ENCODE peak calls at places on chromosomes 6 and 20, in four cellular contexts. Z, K, S and E are unnamed samples.

GRCh38 chr6:109782401-109783046 is 91.4 kb downstream of the FIG4 start:
- DNase-seq in K (no peak), Z (no peak), S (no peak), E (no peak)

GRCh38 chr20:19137641-19138040 is 74.8 kb upstream of the SLC24A3 start:
- DNase-seq in K (no peak), S (no peak), Z (no peak), E (no peak)

GRCh38 chr6:52664185-52664990 is 6.5 kb upstream of the TMEM14A start:
- DNase-seq in K (peak; percentile 95), S (peak; percentile 96), Z (peak; percentile 97), E (peak; percentile 98)

GRCh38 chr6:136822051-136822378 is 377 bp upstream of the PEX7 start:
- DNase-seq in S (no peak), Z (peak; percentile 56), K (no peak), E (peak; percentile 78)

GRCh38 chr6:44247338-44248302 is 719 bp downstream of the HSP90AB1 start:
- DNase-seq in S (peak; percentile 72), Z (peak; percentile 49), K (no peak), E (peak; percentile 70)

GRCh38 chr6:53587291-53587690 is 42.4 kb upstream of the GCLC start:
- DNase-seq in K (no peak), S (no peak), Z (no peak), E (no peak)

GRCh38 chr6:155254139-155254538 is 9.7 kb upstream of the CLDN20 start:
- DNase-seq in Z (no peak), K (peak; percentile 27), S (no peak), E (no peak)

GRCh38 chr6:71254323-71254722 is 34.3 kb upstream of the OGFRL1 start:
- DNase-seq in Z (no peak), K (no peak), S (no peak), E (no peak)

GRCh38 chr6:47944846-47945245 is 163.0 kb downstream of the OPN5 start:
- DNase-seq in Z (no peak), S (no peak), K (no peak), E (no peak)

GRCh38 chr20:16030253-16030652 is 543.0 kb downstream of the KIF16B start:
- DNase-seq in S (no peak), K (no peak), Z (no peak), E (no peak)

GRCh38 chr6:4074478-4075235 is 4.3 kb downstream of the FAM217A start:
- DNase-seq in Z (no peak), S (no peak), K (no peak), E (no peak)

GRCh38 chr6:54916858-54917257 is 70.3 kb downstream of the FAM83B start:
- DNase-seq in K (no peak), S (peak; percentile 81), Z (peak; percentile 40), E (no peak)

GRCh38 chr6:138483911-138484731 is 15.2 kb downstream of the NHSL1 start:
- DNase-seq in Z (no peak), S (no peak), K (no peak), E (no peak)

GRCh38 chr6:11604836-11605506 is 67.4 kb downstream of the TMEM170B start:
- DNase-seq in Z (no peak), S (no peak), K (no peak), E (no peak)

GRCh38 chr6:127147576-127147975 is 29.1 kb downstream of the RSPO3 start:
- DNase-seq in S (no peak), K (no peak), Z (no peak), E (no peak)

GRCh38 chr6:111841822-111842221 is 31.4 kb downstream of the FYN start:
- DNase-seq in Z (peak; percentile 34), S (peak; percentile 33), K (no peak), E (peak; percentile 80)

GRCh38 chr6:26388014-26388413 is 5.1 kb downstream of the BTN2A2 start:
- DNase-seq in Z (no peak), S (peak; percentile 73), K (no peak), E (no peak)

GRCh38 chr6:44225579-44226325 is 2.4 kb downstream of the SLC29A1 start:
- DNase-seq in Z (no peak), S (no peak), K (no peak), E (no peak)

GRCh38 chr6:158867381-158868121 is 48.4 kb upstream of the EZR start:
- DNase-seq in K (no peak), Z (no peak), S (peak; percentile 81), E (no peak)

GRCh38 chr6:43771858-43772570 is 2.0 kb downstream of the VEGFA start:
- DNase-seq in S (peak; percentile 57), K (peak; percentile 85), Z (no peak), E (peak; percentile 33)

GRCh38 chr20:12394786-12395185 is 477.1 kb downstream of the BTBD3 start:
- DNase-seq in K (no peak), Z (no peak), S (peak; percentile 83), E (no peak)

GRCh38 chr6:88157106-88157505 is 9.0 kb downstream of the CNR1 start:
- DNase-seq in K (no peak), Z (peak; percentile 21), S (no peak), E (no peak)

GRCh38 chr6:158262755-158263154 is 49.5 kb upstream of the TULP4 start:
- DNase-seq in S (no peak), K (no peak), Z (no peak), E (no peak)

GRCh38 chr20:1160496-1160895 is 24.3 kb downstream of the TMEM74B start:
- DNase-seq in K (no peak), S (no peak), Z (no peak), E (no peak)

GRCh38 chr6:117397536-117398227 is 28.1 kb downstream of the ROS1 start:
- DNase-seq in Z (peak; percentile 27), K (no peak), S (no peak), E (no peak)